ENCODE peak calls at places on chromosomes 7 and 10, in seven cellular contexts. One of them, this sample, is unnamed.

GRCh38 chr10:112184379-112184778 is 814 bp upstream of the GPAM start:
- DNase-seq in CD4-positive, CD25-positive, alpha-beta regulatory T cell: peak
- DNase-seq in substantia nigra: no peak
- DNase-seq in adrenal gland: no peak
- DNase-seq in tibial nerve: no peak
- DNase-seq in HepG2: no peak
- DNase-seq in K562: no peak
- DNase-seq in this sample: peak

GRCh38 chr7:130234078-130234477 is 26.4 kb downstream of the SSMEM1 start:
- DNase-seq in CD4-positive, CD25-positive, alpha-beta regulatory T cell: no peak
- DNase-seq in substantia nigra: no peak
- DNase-seq in adrenal gland: no peak
- DNase-seq in tibial nerve: no peak
- DNase-seq in HepG2: no peak
- DNase-seq in K562: peak
- DNase-seq in this sample: no peak

GRCh38 chr7:18873674-18874341 is 243.6 kb downstream of the TWIST1 start:
- DNase-seq in CD4-positive, CD25-positive, alpha-beta regulatory T cell: no peak
- DNase-seq in substantia nigra: no peak
- DNase-seq in adrenal gland: no peak
- DNase-seq in tibial nerve: no peak
- DNase-seq in HepG2: no peak
- DNase-seq in K562: no peak
- DNase-seq in this sample: peak

GRCh38 chr10:34687434-34688205 is 127.5 kb downstream of the PARD3 start:
- DNase-seq in CD4-positive, CD25-positive, alpha-beta regulatory T cell: no peak
- DNase-seq in substantia nigra: no peak
- DNase-seq in adrenal gland: no peak
- DNase-seq in tibial nerve: no peak
- DNase-seq in HepG2: no peak
- DNase-seq in K562: no peak
- DNase-seq in this sample: no peak

GRCh38 chr10:8487346-8487745 is 432.9 kb downstream of the GATA3 start:
- DNase-seq in CD4-positive, CD25-positive, alpha-beta regulatory T cell: no peak
- DNase-seq in substantia nigra: no peak
- DNase-seq in adrenal gland: no peak
- DNase-seq in tibial nerve: no peak
- DNase-seq in HepG2: no peak
- DNase-seq in K562: no peak
- DNase-seq in this sample: no peak

GRCh38 chr7:112449353-112449752 is 907 bp upstream of the IFRD1 start:
- DNase-seq in CD4-positive, CD25-positive, alpha-beta regulatory T cell: peak
- DNase-seq in substantia nigra: no peak
- DNase-seq in adrenal gland: no peak
- DNase-seq in tibial nerve: no peak
- DNase-seq in HepG2: peak
- DNase-seq in K562: no peak
- DNase-seq in this sample: no peak

GRCh38 chr10:121070671-121071070 is 219.5 kb downstream of the WDR11 start:
- DNase-seq in CD4-positive, CD25-positive, alpha-beta regulatory T cell: no peak
- DNase-seq in substantia nigra: no peak
- DNase-seq in adrenal gland: no peak
- DNase-seq in tibial nerve: no peak
- DNase-seq in HepG2: no peak
- DNase-seq in K562: no peak
- DNase-seq in this sample: no peak

GRCh38 chr10:119211176-119211575 is 3.8 kb downstream of the GRK5 start:
- DNase-seq in CD4-positive, CD25-positive, alpha-beta regulatory T cell: no peak
- DNase-seq in substantia nigra: no peak
- DNase-seq in adrenal gland: no peak
- DNase-seq in tibial nerve: no peak
- DNase-seq in HepG2: no peak
- DNase-seq in K562: no peak
- DNase-seq in this sample: no peak

GRCh38 chr7:116432517-116432916 is 67.0 kb upstream of the CAV2 start:
- DNase-seq in CD4-positive, CD25-positive, alpha-beta regulatory T cell: no peak
- DNase-seq in substantia nigra: no peak
- DNase-seq in adrenal gland: no peak
- DNase-seq in tibial nerve: no peak
- DNase-seq in HepG2: no peak
- DNase-seq in K562: no peak
- DNase-seq in this sample: no peak

GRCh38 chr7:135245226-135245625 is 11.6 kb downstream of the STRA8 start:
- DNase-seq in CD4-positive, CD25-positive, alpha-beta regulatory T cell: no peak
- DNase-seq in substantia nigra: no peak
- DNase-seq in adrenal gland: no peak
- DNase-seq in tibial nerve: no peak
- DNase-seq in HepG2: no peak
- DNase-seq in K562: no peak
- DNase-seq in this sample: no peak

GRCh38 chr10:132396495-132397035 is 435 bp upstream of the PWWP2B start:
- DNase-seq in CD4-positive, CD25-positive, alpha-beta regulatory T cell: peak
- DNase-seq in substantia nigra: no peak
- DNase-seq in adrenal gland: peak
- DNase-seq in tibial nerve: no peak
- DNase-seq in HepG2: peak
- DNase-seq in K562: peak
- DNase-seq in this sample: no peak

GRCh38 chr10:132397671-132398565 is 918 bp downstream of the PWWP2B start:
- DNase-seq in CD4-positive, CD25-positive, alpha-beta regulatory T cell: peak
- DNase-seq in substantia nigra: no peak
- DNase-seq in adrenal gland: peak
- DNase-seq in tibial nerve: no peak
- DNase-seq in HepG2: no peak
- DNase-seq in K562: peak
- DNase-seq in this sample: no peak

GRCh38 chr10:132395704-132396494 is 1.1 kb upstream of the PWWP2B start:
- DNase-seq in CD4-positive, CD25-positive, alpha-beta regulatory T cell: peak
- DNase-seq in substantia nigra: no peak
- DNase-seq in adrenal gland: peak
- DNase-seq in tibial nerve: no peak
- DNase-seq in HepG2: peak
- DNase-seq in K562: peak
- DNase-seq in this sample: no peak

GRCh38 chr10:132398566-132398991 is 1.6 kb downstream of the PWWP2B start:
- DNase-seq in CD4-positive, CD25-positive, alpha-beta regulatory T cell: no peak
- DNase-seq in substantia nigra: no peak
- DNase-seq in adrenal gland: peak
- DNase-seq in tibial nerve: no peak
- DNase-seq in HepG2: no peak
- DNase-seq in K562: no peak
- DNase-seq in this sample: no peak

GRCh38 chr10:132397036-132397541 is at the start of gene PWWP2B:
- DNase-seq in CD4-positive, CD25-positive, alpha-beta regulatory T cell: peak
- DNase-seq in substantia nigra: no peak
- DNase-seq in adrenal gland: peak
- DNase-seq in tibial nerve: no peak
- DNase-seq in HepG2: no peak
- DNase-seq in K562: peak
- DNase-seq in this sample: no peak
- H3K27ac ChIP-seq in CD4-positive, CD25-positive, alpha-beta regulatory T cell: peak
- H3K27ac ChIP-seq in substantia nigra: peak
- H3K27ac ChIP-seq in adrenal gland: peak
- H3K27ac ChIP-seq in tibial nerve: peak
- H3K27ac ChIP-seq in HepG2: peak
- H3K27ac ChIP-seq in K562: peak
- H3K27ac ChIP-seq in this sample: no peak

GRCh38 chr7:46133076-46133475 is 212.0 kb upstream of the IGFBP3 start:
- DNase-seq in CD4-positive, CD25-positive, alpha-beta regulatory T cell: no peak
- DNase-seq in substantia nigra: no peak
- DNase-seq in adrenal gland: no peak
- DNase-seq in tibial nerve: no peak
- DNase-seq in HepG2: no peak
- DNase-seq in K562: no peak
- DNase-seq in this sample: no peak

GRCh38 chr7:46135561-46135960 is 214.5 kb upstream of the IGFBP3 start:
- DNase-seq in CD4-positive, CD25-positive, alpha-beta regulatory T cell: no peak
- DNase-seq in substantia nigra: no peak
- DNase-seq in adrenal gland: no peak
- DNase-seq in tibial nerve: no peak
- DNase-seq in HepG2: no peak
- DNase-seq in K562: no peak
- DNase-seq in this sample: no peak

GRCh38 chr7:46134385-46134784 is 213.3 kb upstream of the IGFBP3 start:
- DNase-seq in CD4-positive, CD25-positive, alpha-beta regulatory T cell: no peak
- DNase-seq in substantia nigra: no peak
- DNase-seq in adrenal gland: no peak
- DNase-seq in tibial nerve: no peak
- DNase-seq in HepG2: no peak
- DNase-seq in K562: no peak
- DNase-seq in this sample: no peak

GRCh38 chr7:46133741-46134140 is 212.7 kb upstream of the IGFBP3 start:
- DNase-seq in CD4-positive, CD25-positive, alpha-beta regulatory T cell: no peak
- DNase-seq in substantia nigra: no peak
- DNase-seq in adrenal gland: no peak
- DNase-seq in tibial nerve: no peak
- DNase-seq in HepG2: no peak
- DNase-seq in K562: no peak
- DNase-seq in this sample: peak

GRCh38 chr7:46134795-46135194 is 213.7 kb upstream of the IGFBP3 start:
- DNase-seq in CD4-positive, CD25-positive, alpha-beta regulatory T cell: no peak
- DNase-seq in substantia nigra: no peak
- DNase-seq in adrenal gland: no peak
- DNase-seq in tibial nerve: no peak
- DNase-seq in HepG2: no peak
- DNase-seq in K562: no peak
- DNase-seq in this sample: no peak
- H3K27ac ChIP-seq in CD4-positive, CD25-positive, alpha-beta regulatory T cell: no peak
- H3K27ac ChIP-seq in substantia nigra: no peak
- H3K27ac ChIP-seq in adrenal gland: no peak
- H3K27ac ChIP-seq in tibial nerve: no peak
- H3K27ac ChIP-seq in HepG2: no peak
- H3K27ac ChIP-seq in K562: no peak
- H3K27ac ChIP-seq in this sample: no peak

GRCh38 chr10:23869548-23869947 is 339.4 kb upstream of the KIAA1217 start:
- DNase-seq in CD4-positive, CD25-positive, alpha-beta regulatory T cell: no peak
- DNase-seq in substantia nigra: no peak
- DNase-seq in adrenal gland: no peak
- DNase-seq in tibial nerve: no peak
- DNase-seq in HepG2: no peak
- DNase-seq in K562: no peak
- DNase-seq in this sample: no peak
- H3K27ac ChIP-seq in CD4-positive, CD25-positive, alpha-beta regulatory T cell: no peak
- H3K27ac ChIP-seq in substantia nigra: no peak
- H3K27ac ChIP-seq in adrenal gland: no peak
- H3K27ac ChIP-seq in tibial nerve: no peak
- H3K27ac ChIP-seq in HepG2: no peak
- H3K27ac ChIP-seq in K562: no peak
- H3K27ac ChIP-seq in this sample: no peak

GRCh38 chr10:130138479-130138866 is 2.3 kb downstream of the GLRX3 start:
- DNase-seq in CD4-positive, CD25-positive, alpha-beta regulatory T cell: peak
- DNase-seq in substantia nigra: no peak
- DNase-seq in adrenal gland: peak
- DNase-seq in tibial nerve: no peak
- DNase-seq in HepG2: peak
- DNase-seq in K562: peak
- DNase-seq in this sample: no peak
- H3K27ac ChIP-seq in CD4-positive, CD25-positive, alpha-beta regulatory T cell: no peak
- H3K27ac ChIP-seq in substantia nigra: no peak
- H3K27ac ChIP-seq in adrenal gland: peak
- H3K27ac ChIP-seq in tibial nerve: no peak
- H3K27ac ChIP-seq in HepG2: peak
- H3K27ac ChIP-seq in K562: peak
- H3K27ac ChIP-seq in this sample: no peak

DNA sequence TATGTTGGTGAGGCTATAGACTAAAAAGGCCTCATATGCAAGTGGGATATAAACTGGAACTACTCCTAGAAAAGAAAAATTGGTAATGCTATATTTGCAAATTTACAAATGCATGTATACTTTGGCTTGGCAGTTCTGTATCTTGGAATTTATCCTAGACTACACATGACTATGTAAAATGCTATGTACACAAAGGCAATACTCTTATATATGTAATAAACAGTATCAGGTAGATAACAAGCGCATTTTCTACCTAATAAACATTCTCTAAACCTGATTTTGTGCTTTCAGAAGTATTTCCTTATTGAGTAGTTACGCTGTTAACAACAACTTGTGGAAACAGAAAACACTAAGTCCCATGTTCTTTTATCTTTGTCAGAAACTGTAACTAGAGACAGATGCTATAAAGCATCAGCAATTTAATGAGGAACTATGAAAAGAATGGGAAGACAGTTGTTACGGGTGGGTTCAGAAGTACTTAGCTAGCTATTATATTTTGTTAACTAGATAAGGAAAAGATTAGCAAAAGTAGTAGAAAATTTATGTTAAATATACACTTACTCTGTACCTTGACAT is 107.7 kb downstream of the ARHGAP12 start:
- DNase-seq in CD4-positive, CD25-positive, alpha-beta regulatory T cell: no peak
- DNase-seq in substantia nigra: no peak
- DNase-seq in adrenal gland: no peak
- DNase-seq in tibial nerve: no peak
- DNase-seq in HepG2: no peak
- DNase-seq in K562: no peak
- DNase-seq in this sample: no peak
- H3K27ac ChIP-seq in CD4-positive, CD25-positive, alpha-beta regulatory T cell: no peak
- H3K27ac ChIP-seq in substantia nigra: no peak
- H3K27ac ChIP-seq in adrenal gland: no peak
- H3K27ac ChIP-seq in tibial nerve: no peak
- H3K27ac ChIP-seq in HepG2: no peak
- H3K27ac ChIP-seq in K562: no peak
- H3K27ac ChIP-seq in this sample: no peak